ENCODE peak calls at places on chromosomes 6 and 20, in seven cellular contexts. F is T follicular helper cell; S is activated B cell treated with CpG ODN at 0.5 μM for 24 hours; C is mammary epithelial cell; D is T-cell; T is NCI-H1105; E is stimulated activated CD4-positive, alpha-beta T cell treated with anti-CD3 and anti-CD28 coated beads, Interleukin-2, amount 100 ng/mL, for 48 hours. O is an unnamed sample.

GRCh38 chr6:18121580-18122127 is 823 bp downstream of the NHLRC1 start:
- DNase-seq in F (no peak), S (peak), C (no peak), D (no peak), T (no peak), E (no peak), O (no peak)

GRCh38 chr6:11271637-11272036 is 39.2 kb upstream of the NEDD9 start:
- DNase-seq in F (no peak), S (no peak), C (no peak), D (no peak), T (no peak), E (no peak), O (no peak)

GRCh38 chr20:32278199-32278643 is 770 bp downstream of the KIF3B start:
- DNase-seq in F (no peak), S (peak), C (no peak), D (no peak), T (no peak), E (no peak), O (no peak)

GRCh38 chr20:23193985-23194384 is 107.9 kb upstream of the CD93 start:
- DNase-seq in F (no peak), S (no peak), C (peak), D (no peak), T (no peak), E (no peak), O (no peak)

GRCh38 chr6:112806163-112806900 is 459.2 kb downstream of the RFPL4B start:
- DNase-seq in F (no peak), S (no peak), C (no peak), D (no peak), T (no peak), E (no peak), O (no peak)

GRCh38 chr6:107727096-107727757 is 96.9 kb downstream of the SCML4 start:
- DNase-seq in F (no peak), S (no peak), C (no peak), D (no peak), T (no peak), E (no peak), O (no peak)

GRCh38 chr6:54058236-54058635 is 53.0 kb upstream of the MLIP start:
- DNase-seq in F (no peak), S (no peak), C (no peak), D (no peak), T (no peak), E (no peak), O (no peak)

GRCh38 chr20:10519361-10520048 is 84.4 kb downstream of the SLX4IP start:
- DNase-seq in F (no peak), S (no peak), C (peak), D (no peak), T (no peak), E (no peak), O (no peak)

GRCh38 chr20:58264271-58264670 is 35.8 kb upstream of the ANKRD60 start:
- DNase-seq in F (no peak), S (no peak), C (no peak), D (no peak), T (no peak), E (no peak), O (no peak)

GRCh38 chr6:160767019-160767646 is 65.1 kb downstream of the PLG start:
- DNase-seq in F (peak), S (peak), C (peak), D (no peak), T (peak), E (peak), O (peak)

GRCh38 chr20:58014628-58015315 is 213.7 kb downstream of the ANKRD60 start:
- DNase-seq in F (no peak), S (no peak), C (peak), D (no peak), T (no peak), E (no peak), O (no peak)

O was measured in upper lobe of left lung.